ENCODE peak calls at places on chromosomes 13 and 19, in nine cellular contexts. One of them, this sample, is unnamed.

GRCh38 chr19:18499055-18499775 is 22.7 kb downstream of the ELL start:
- DNase-seq in body of pancreas: no peak
- DNase-seq in esophagus squamous epithelium: no peak
- DNase-seq in heart left ventricle: no peak
- DNase-seq in SK-N-SH: no peak
- DNase-seq in heart right ventricle: no peak
- DNase-seq in HFF-Myc: no peak
- DNase-seq in fibroblast of pulmonary artery: no peak
- DNase-seq in cardiac muscle cell: no peak
- DNase-seq in this sample: no peak

GRCh38 chr13:37485766-37486165 is 112.8 kb downstream of the POSTN start:
- DNase-seq in body of pancreas: no peak
- DNase-seq in esophagus squamous epithelium: no peak
- DNase-seq in heart left ventricle: no peak
- DNase-seq in SK-N-SH: no peak
- DNase-seq in heart right ventricle: no peak
- DNase-seq in HFF-Myc: no peak
- DNase-seq in fibroblast of pulmonary artery: peak
- DNase-seq in cardiac muscle cell: peak
- DNase-seq in this sample: no peak

GRCh38 chr19:41218615-41219507 is at the start of gene AXL:
- DNase-seq in body of pancreas: peak
- DNase-seq in esophagus squamous epithelium: no peak
- DNase-seq in heart left ventricle: peak
- DNase-seq in SK-N-SH: peak
- DNase-seq in heart right ventricle: peak
- DNase-seq in HFF-Myc: peak
- DNase-seq in fibroblast of pulmonary artery: peak
- DNase-seq in cardiac muscle cell: peak
- DNase-seq in this sample: peak

GRCh38 chr13:26037302-26037701 is 14.5 kb downstream of the SHISA2 start:
- DNase-seq in body of pancreas: no peak
- DNase-seq in esophagus squamous epithelium: no peak
- DNase-seq in heart left ventricle: no peak
- DNase-seq in SK-N-SH: no peak
- DNase-seq in heart right ventricle: no peak
- DNase-seq in HFF-Myc: no peak
- DNase-seq in fibroblast of pulmonary artery: no peak
- DNase-seq in cardiac muscle cell: peak
- DNase-seq in this sample: no peak

GRCh38 chr19:58304255-58304654 is 922 bp upstream of the ERVK3-1 start:
- DNase-seq in body of pancreas: no peak
- DNase-seq in esophagus squamous epithelium: no peak
- DNase-seq in heart left ventricle: no peak
- DNase-seq in SK-N-SH: no peak
- DNase-seq in heart right ventricle: no peak
- DNase-seq in HFF-Myc: no peak
- DNase-seq in fibroblast of pulmonary artery: no peak
- DNase-seq in cardiac muscle cell: no peak
- DNase-seq in this sample: no peak

GRCh38 chr13:92681239-92681638 is 545.4 kb upstream of the GPC6 start:
- DNase-seq in body of pancreas: no peak
- DNase-seq in esophagus squamous epithelium: no peak
- DNase-seq in heart left ventricle: no peak
- DNase-seq in SK-N-SH: no peak
- DNase-seq in heart right ventricle: no peak
- DNase-seq in HFF-Myc: no peak
- DNase-seq in fibroblast of pulmonary artery: no peak
- DNase-seq in cardiac muscle cell: no peak
- DNase-seq in this sample: no peak

GRCh38 chr19:51887522-51888498 is at the start of gene ZNF577:
- DNase-seq in body of pancreas: peak
- DNase-seq in esophagus squamous epithelium: peak
- DNase-seq in heart left ventricle: peak
- DNase-seq in SK-N-SH: peak
- DNase-seq in heart right ventricle: peak
- DNase-seq in HFF-Myc: peak
- DNase-seq in fibroblast of pulmonary artery: peak
- DNase-seq in cardiac muscle cell: peak
- DNase-seq in this sample: peak

GRCh38 chr19:46493236-46494114 is 2.2 kb downstream of the PNMA8B start:
- DNase-seq in body of pancreas: no peak
- DNase-seq in esophagus squamous epithelium: no peak
- DNase-seq in heart left ventricle: peak
- DNase-seq in SK-N-SH: peak
- DNase-seq in heart right ventricle: no peak
- DNase-seq in HFF-Myc: no peak
- DNase-seq in fibroblast of pulmonary artery: no peak
- DNase-seq in cardiac muscle cell: peak
- DNase-seq in this sample: no peak

GRCh38 chr13:74886496-74886895 is 595.5 kb downstream of the TBC1D4 start:
- DNase-seq in body of pancreas: no peak
- DNase-seq in esophagus squamous epithelium: no peak
- DNase-seq in heart left ventricle: no peak
- DNase-seq in SK-N-SH: no peak
- DNase-seq in heart right ventricle: no peak
- DNase-seq in HFF-Myc: no peak
- DNase-seq in fibroblast of pulmonary artery: peak
- DNase-seq in cardiac muscle cell: peak
- DNase-seq in this sample: no peak

GRCh38 chr19:58305932-58306323 is 751 bp downstream of the ERVK3-1 start:
- DNase-seq in body of pancreas: no peak
- DNase-seq in esophagus squamous epithelium: no peak
- DNase-seq in heart left ventricle: no peak
- DNase-seq in SK-N-SH: peak
- DNase-seq in heart right ventricle: no peak
- DNase-seq in HFF-Myc: no peak
- DNase-seq in fibroblast of pulmonary artery: peak
- DNase-seq in cardiac muscle cell: no peak
- DNase-seq in this sample: no peak

GRCh38 chr13:38415233-38415632 is 65.6 kb downstream of the UFM1 start:
- DNase-seq in body of pancreas: no peak
- DNase-seq in esophagus squamous epithelium: no peak
- DNase-seq in heart left ventricle: peak
- DNase-seq in SK-N-SH: no peak
- DNase-seq in heart right ventricle: peak
- DNase-seq in HFF-Myc: no peak
- DNase-seq in fibroblast of pulmonary artery: no peak
- DNase-seq in cardiac muscle cell: no peak
- DNase-seq in this sample: no peak

GRCh38 chr19:40503300-40503699 is 36.5 kb downstream of the SPTBN4 start:
- DNase-seq in body of pancreas: no peak
- DNase-seq in esophagus squamous epithelium: no peak
- DNase-seq in heart left ventricle: no peak
- DNase-seq in SK-N-SH: peak
- DNase-seq in heart right ventricle: no peak
- DNase-seq in HFF-Myc: no peak
- DNase-seq in fibroblast of pulmonary artery: no peak
- DNase-seq in cardiac muscle cell: no peak
- DNase-seq in this sample: no peak

GRCh38 chr13:21550918-21551317 is 53.1 kb downstream of the MICU2 start:
- DNase-seq in body of pancreas: no peak
- DNase-seq in esophagus squamous epithelium: no peak
- DNase-seq in heart left ventricle: no peak
- DNase-seq in SK-N-SH: no peak
- DNase-seq in heart right ventricle: no peak
- DNase-seq in HFF-Myc: no peak
- DNase-seq in fibroblast of pulmonary artery: no peak
- DNase-seq in cardiac muscle cell: no peak
- DNase-seq in this sample: no peak

GRCh38 chr13:90968510-90968909 is 379.0 kb upstream of the MIR17HG start:
- DNase-seq in body of pancreas: peak
- DNase-seq in esophagus squamous epithelium: no peak
- DNase-seq in heart left ventricle: no peak
- DNase-seq in SK-N-SH: peak
- DNase-seq in heart right ventricle: no peak
- DNase-seq in HFF-Myc: no peak
- DNase-seq in fibroblast of pulmonary artery: peak
- DNase-seq in cardiac muscle cell: peak
- DNase-seq in this sample: no peak
- TF ChIP-seq CTCF in body of pancreas: no peak
- TF ChIP-seq CTCF in esophagus squamous epithelium: no peak
- TF ChIP-seq CTCF in heart left ventricle: no peak
- TF ChIP-seq CTCF in SK-N-SH: peak
- TF ChIP-seq CTCF in heart right ventricle: peak
- TF ChIP-seq CTCF in HFF-Myc: no peak
- TF ChIP-seq CTCF in fibroblast of pulmonary artery: peak
- TF ChIP-seq CTCF in cardiac muscle cell: peak
- TF ChIP-seq CTCF in this sample: no peak

DNA sequence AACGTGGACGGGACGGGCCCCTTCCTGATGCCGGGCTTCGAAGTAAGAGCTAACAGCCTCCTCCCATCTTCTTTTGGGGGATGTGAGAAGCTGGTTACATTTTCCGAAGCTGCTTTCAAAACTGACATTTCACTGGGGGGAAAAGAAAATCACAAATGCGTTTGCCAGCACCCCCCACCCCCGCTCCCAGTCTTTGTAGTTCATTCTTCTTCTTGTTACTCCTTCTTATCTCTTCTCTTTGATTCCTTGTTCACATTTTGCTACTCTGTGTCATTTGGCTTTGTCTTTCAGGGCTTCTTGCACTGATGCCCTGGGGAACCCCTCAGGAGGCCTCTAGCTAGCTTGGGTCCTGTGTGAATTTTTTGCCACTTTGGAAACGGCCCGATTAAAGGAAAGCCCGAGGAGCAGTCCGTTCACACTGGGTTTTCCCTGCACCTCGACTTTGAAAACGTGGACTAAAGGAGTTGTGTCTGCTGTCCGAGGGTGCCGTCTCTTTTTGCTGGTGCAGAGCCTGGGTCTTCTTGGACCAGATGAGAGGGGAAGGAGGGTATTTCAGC is 1.3 kb downstream of the CARM1 start:
- DNase-seq in body of pancreas: no peak
- DNase-seq in esophagus squamous epithelium: no peak
- DNase-seq in heart left ventricle: no peak
- DNase-seq in SK-N-SH: no peak
- DNase-seq in heart right ventricle: no peak
- DNase-seq in HFF-Myc: no peak
- DNase-seq in fibroblast of pulmonary artery: peak
- DNase-seq in cardiac muscle cell: no peak
- DNase-seq in this sample: no peak
- H3K4me3 ChIP-seq in body of pancreas: peak
- H3K4me3 ChIP-seq in esophagus squamous epithelium: peak
- H3K4me3 ChIP-seq in heart left ventricle: peak
- H3K4me3 ChIP-seq in SK-N-SH: peak
- H3K4me3 ChIP-seq in heart right ventricle: peak
- H3K4me3 ChIP-seq in HFF-Myc: peak
- H3K4me3 ChIP-seq in fibroblast of pulmonary artery: peak
- H3K4me3 ChIP-seq in cardiac muscle cell: peak
- H3K4me3 ChIP-seq in this sample: peak

GRCh38 chr13:29994911-29995601 is 144.6 kb upstream of the UBL3 start:
- DNase-seq in body of pancreas: no peak
- DNase-seq in esophagus squamous epithelium: no peak
- DNase-seq in heart left ventricle: no peak
- DNase-seq in SK-N-SH: no peak
- DNase-seq in heart right ventricle: no peak
- DNase-seq in HFF-Myc: no peak
- DNase-seq in fibroblast of pulmonary artery: no peak
- DNase-seq in cardiac muscle cell: no peak
- DNase-seq in this sample: no peak

GRCh38 chr13:29993716-29994488 is 143.5 kb upstream of the UBL3 start:
- DNase-seq in body of pancreas: no peak
- DNase-seq in esophagus squamous epithelium: no peak
- DNase-seq in heart left ventricle: no peak
- DNase-seq in SK-N-SH: no peak
- DNase-seq in heart right ventricle: no peak
- DNase-seq in HFF-Myc: no peak
- DNase-seq in fibroblast of pulmonary artery: peak
- DNase-seq in cardiac muscle cell: peak
- DNase-seq in this sample: peak

GRCh38 chr13:29991343-29991742 is 140.9 kb upstream of the UBL3 start:
- DNase-seq in body of pancreas: no peak
- DNase-seq in esophagus squamous epithelium: no peak
- DNase-seq in heart left ventricle: no peak
- DNase-seq in SK-N-SH: no peak
- DNase-seq in heart right ventricle: no peak
- DNase-seq in HFF-Myc: peak
- DNase-seq in fibroblast of pulmonary artery: peak
- DNase-seq in cardiac muscle cell: peak
- DNase-seq in this sample: peak

GRCh38 chr13:29996316-29996715 is 145.9 kb upstream of the UBL3 start:
- DNase-seq in body of pancreas: no peak
- DNase-seq in esophagus squamous epithelium: no peak
- DNase-seq in heart left ventricle: no peak
- DNase-seq in SK-N-SH: no peak
- DNase-seq in heart right ventricle: no peak
- DNase-seq in HFF-Myc: no peak
- DNase-seq in fibroblast of pulmonary artery: no peak
- DNase-seq in cardiac muscle cell: no peak
- DNase-seq in this sample: no peak

DNA sequence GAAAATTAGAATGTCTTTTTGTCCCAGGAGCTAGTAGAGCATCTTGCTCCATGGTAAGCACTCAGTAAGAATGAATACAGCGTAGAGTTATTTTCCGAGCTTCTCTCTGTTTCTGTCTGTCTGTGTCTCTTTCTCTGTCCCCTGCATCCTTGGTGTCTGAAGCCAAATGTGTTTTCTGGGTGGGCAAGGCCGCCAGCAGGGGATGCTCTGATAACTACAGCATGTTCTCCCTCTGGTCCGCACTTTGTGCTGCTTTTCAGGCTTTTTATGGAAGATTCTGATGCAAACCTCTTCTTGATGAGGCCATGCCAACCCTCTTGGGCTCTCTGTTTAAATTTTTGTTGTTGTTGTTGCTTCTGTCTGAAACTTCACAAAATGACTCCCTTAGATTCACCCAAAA is 142.8 kb upstream of the UBL3 start:
- DNase-seq in body of pancreas: no peak
- DNase-seq in esophagus squamous epithelium: no peak
- DNase-seq in heart left ventricle: no peak
- DNase-seq in SK-N-SH: no peak
- DNase-seq in heart right ventricle: no peak
- DNase-seq in HFF-Myc: no peak
- DNase-seq in fibroblast of pulmonary artery: no peak
- DNase-seq in cardiac muscle cell: no peak
- DNase-seq in this sample: no peak
- TF ChIP-seq CTCF in body of pancreas: no peak
- TF ChIP-seq CTCF in esophagus squamous epithelium: no peak
- TF ChIP-seq CTCF in heart left ventricle: no peak
- TF ChIP-seq CTCF in SK-N-SH: peak
- TF ChIP-seq CTCF in heart right ventricle: no peak
- TF ChIP-seq CTCF in HFF-Myc: peak
- TF ChIP-seq CTCF in fibroblast of pulmonary artery: no peak
- TF ChIP-seq CTCF in cardiac muscle cell: no peak
- TF ChIP-seq CTCF in this sample: no peak

GRCh38 chr19:1571358-1571757 is 3.2 kb upstream of the MEX3D start:
- DNase-seq in body of pancreas: no peak
- DNase-seq in esophagus squamous epithelium: no peak
- DNase-seq in heart left ventricle: no peak
- DNase-seq in SK-N-SH: no peak
- DNase-seq in heart right ventricle: no peak
- DNase-seq in HFF-Myc: no peak
- DNase-seq in fibroblast of pulmonary artery: no peak
- DNase-seq in cardiac muscle cell: no peak
- DNase-seq in this sample: no peak
- H3K4me3 ChIP-seq in body of pancreas: no peak
- H3K4me3 ChIP-seq in esophagus squamous epithelium: no peak
- H3K4me3 ChIP-seq in heart left ventricle: no peak
- H3K4me3 ChIP-seq in SK-N-SH: no peak
- H3K4me3 ChIP-seq in heart right ventricle: no peak
- H3K4me3 ChIP-seq in HFF-Myc: no peak
- H3K4me3 ChIP-seq in fibroblast of pulmonary artery: no peak
- H3K4me3 ChIP-seq in cardiac muscle cell: no peak
- H3K4me3 ChIP-seq in this sample: no peak

GRCh38 chr13:97834255-97834654 is 119.2 kb upstream of the IPO5 start:
- DNase-seq in body of pancreas: no peak
- DNase-seq in esophagus squamous epithelium: no peak
- DNase-seq in heart left ventricle: no peak
- DNase-seq in SK-N-SH: no peak
- DNase-seq in heart right ventricle: no peak
- DNase-seq in HFF-Myc: no peak
- DNase-seq in fibroblast of pulmonary artery: no peak
- DNase-seq in cardiac muscle cell: no peak
- DNase-seq in this sample: no peak
- TF ChIP-seq CTCF in body of pancreas: no peak
- TF ChIP-seq CTCF in esophagus squamous epithelium: no peak
- TF ChIP-seq CTCF in heart left ventricle: no peak
- TF ChIP-seq CTCF in SK-N-SH: peak
- TF ChIP-seq CTCF in heart right ventricle: no peak
- TF ChIP-seq CTCF in HFF-Myc: no peak
- TF ChIP-seq CTCF in fibroblast of pulmonary artery: no peak
- TF ChIP-seq CTCF in cardiac muscle cell: no peak
- TF ChIP-seq CTCF in this sample: no peak

This sample was measured in BJ.